ENCODE peak calls at places on chromosomes 5 and 9, in seven cellular contexts. One of them, this sample, is unnamed.

GRCh38 chr5:180140627-180141006 is 68.4 kb downstream of the RASGEF1C start:
- DNase-seq in brain microvascular endothelial cell: no peak
- DNase-seq in A673: no peak
- DNase-seq in mesenchymal stem cell: no peak
- DNase-seq in AG04450: no peak
- DNase-seq in GM23338: no peak
- DNase-seq in CD8-positive, alpha-beta T cell: no peak
- DNase-seq in this sample: no peak

GRCh38 chr5:150078802-150079654 is 7.3 kb downstream of the CSF1R start:
- DNase-seq in brain microvascular endothelial cell: no peak
- DNase-seq in A673: no peak
- DNase-seq in mesenchymal stem cell: no peak
- DNase-seq in AG04450: no peak
- DNase-seq in GM23338: no peak
- DNase-seq in CD8-positive, alpha-beta T cell: no peak
- DNase-seq in this sample: no peak

GRCh38 chr5:132363431-132364112 is 5.9 kb upstream of the SLC22A5 start:
- DNase-seq in brain microvascular endothelial cell: peak
- DNase-seq in A673: peak
- DNase-seq in mesenchymal stem cell: peak
- DNase-seq in AG04450: peak
- DNase-seq in GM23338: no peak
- DNase-seq in CD8-positive, alpha-beta T cell: no peak
- DNase-seq in this sample: peak

GRCh38 chr9:131394464-131395026 is 659 bp downstream of the PRRC2B start:
- DNase-seq in brain microvascular endothelial cell: no peak
- DNase-seq in A673: peak
- DNase-seq in mesenchymal stem cell: peak
- DNase-seq in AG04450: no peak
- DNase-seq in GM23338: peak
- DNase-seq in CD8-positive, alpha-beta T cell: no peak
- DNase-seq in this sample: peak

GRCh38 chr5:170863646-170864045 is 1.8 kb downstream of the RANBP17 start:
- DNase-seq in brain microvascular endothelial cell: peak
- DNase-seq in A673: no peak
- DNase-seq in mesenchymal stem cell: peak
- DNase-seq in AG04450: peak
- DNase-seq in GM23338: no peak
- DNase-seq in CD8-positive, alpha-beta T cell: no peak
- DNase-seq in this sample: peak

GRCh38 chr5:10123254-10123989 is 126.3 kb downstream of the ATPSCKMT start:
- DNase-seq in brain microvascular endothelial cell: no peak
- DNase-seq in A673: no peak
- DNase-seq in mesenchymal stem cell: no peak
- DNase-seq in AG04450: no peak
- DNase-seq in GM23338: no peak
- DNase-seq in CD8-positive, alpha-beta T cell: no peak
- DNase-seq in this sample: no peak

GRCh38 chr9:121984726-121985402 is 108.2 kb downstream of the TTLL11 start:
- DNase-seq in brain microvascular endothelial cell: peak
- DNase-seq in A673: no peak
- DNase-seq in mesenchymal stem cell: peak
- DNase-seq in AG04450: peak
- DNase-seq in GM23338: no peak
- DNase-seq in CD8-positive, alpha-beta T cell: no peak
- DNase-seq in this sample: peak

GRCh38 chr9:74025402-74025894 is 471.7 kb upstream of the RORB start:
- DNase-seq in brain microvascular endothelial cell: no peak
- DNase-seq in A673: no peak
- DNase-seq in mesenchymal stem cell: peak
- DNase-seq in AG04450: no peak
- DNase-seq in GM23338: no peak
- DNase-seq in CD8-positive, alpha-beta T cell: no peak
- DNase-seq in this sample: peak

GRCh38 chr9:21334969-21335632 is at the start of gene KLHL9:
- DNase-seq in brain microvascular endothelial cell: peak
- DNase-seq in A673: peak
- DNase-seq in mesenchymal stem cell: peak
- DNase-seq in AG04450: peak
- DNase-seq in GM23338: peak
- DNase-seq in CD8-positive, alpha-beta T cell: peak
- DNase-seq in this sample: peak

GRCh38 chr5:159441441-159441840 is 111.2 kb upstream of the IL12B start:
- DNase-seq in brain microvascular endothelial cell: no peak
- DNase-seq in A673: no peak
- DNase-seq in mesenchymal stem cell: no peak
- DNase-seq in AG04450: no peak
- DNase-seq in GM23338: peak
- DNase-seq in CD8-positive, alpha-beta T cell: no peak
- DNase-seq in this sample: no peak

GRCh38 chr9:98709968-98710965 is 1.5 kb upstream of the GABBR2 start:
- DNase-seq in brain microvascular endothelial cell: peak
- DNase-seq in A673: peak
- DNase-seq in mesenchymal stem cell: peak
- DNase-seq in AG04450: peak
- DNase-seq in GM23338: peak
- DNase-seq in CD8-positive, alpha-beta T cell: no peak
- DNase-seq in this sample: peak

GRCh38 chr5:1505506-1506241 is 18.1 kb downstream of the LPCAT1 start:
- DNase-seq in brain microvascular endothelial cell: no peak
- DNase-seq in A673: no peak
- DNase-seq in mesenchymal stem cell: no peak
- DNase-seq in AG04450: no peak
- DNase-seq in GM23338: peak
- DNase-seq in CD8-positive, alpha-beta T cell: no peak
- DNase-seq in this sample: no peak

GRCh38 chr9:37026936-37027581 is 7.0 kb downstream of the PAX5 start:
- DNase-seq in brain microvascular endothelial cell: no peak
- DNase-seq in A673: peak
- DNase-seq in mesenchymal stem cell: no peak
- DNase-seq in AG04450: no peak
- DNase-seq in GM23338: peak
- DNase-seq in CD8-positive, alpha-beta T cell: no peak
- DNase-seq in this sample: no peak
- H3K4me3 ChIP-seq in brain microvascular endothelial cell: no peak
- H3K4me3 ChIP-seq in A673: peak
- H3K4me3 ChIP-seq in mesenchymal stem cell: peak
- H3K4me3 ChIP-seq in AG04450: no peak
- H3K4me3 ChIP-seq in GM23338: peak
- H3K4me3 ChIP-seq in CD8-positive, alpha-beta T cell: peak
- H3K4me3 ChIP-seq in this sample: no peak

GRCh38 chr5:163508753-163509152 is 3.3 kb downstream of the MAT2B start:
- DNase-seq in brain microvascular endothelial cell: no peak
- DNase-seq in A673: no peak
- DNase-seq in mesenchymal stem cell: no peak
- DNase-seq in AG04450: no peak
- DNase-seq in GM23338: no peak
- DNase-seq in CD8-positive, alpha-beta T cell: no peak
- DNase-seq in this sample: no peak
- H3K4me3 ChIP-seq in brain microvascular endothelial cell: no peak
- H3K4me3 ChIP-seq in A673: peak
- H3K4me3 ChIP-seq in mesenchymal stem cell: no peak
- H3K4me3 ChIP-seq in AG04450: peak
- H3K4me3 ChIP-seq in GM23338: peak
- H3K4me3 ChIP-seq in CD8-positive, alpha-beta T cell: peak
- H3K4me3 ChIP-seq in this sample: peak

DNA sequence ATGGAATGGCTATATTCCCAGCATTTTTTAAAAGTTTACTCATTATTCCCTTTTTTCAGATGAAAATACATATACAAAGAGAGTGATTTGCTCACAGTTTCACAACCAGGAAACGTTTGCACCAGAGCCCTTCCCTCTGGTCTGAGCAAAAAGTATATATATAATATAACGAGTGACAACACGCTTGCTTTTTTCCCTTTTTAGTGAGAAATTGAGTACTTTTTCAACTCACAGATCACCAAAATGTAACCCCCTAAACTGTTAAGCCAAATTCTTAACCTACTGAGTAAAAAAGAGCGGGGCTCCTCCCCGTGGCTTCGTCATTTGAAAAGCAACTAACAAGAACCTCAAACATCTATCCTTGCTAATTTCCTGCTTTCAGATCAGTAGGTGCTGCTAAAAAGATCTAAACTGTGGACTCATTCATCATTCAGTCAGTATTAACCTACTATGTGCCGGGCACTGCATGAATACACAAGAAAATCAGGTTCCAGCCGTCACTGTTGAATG is 955 bp upstream of the PTBP3 start:
- DNase-seq in brain microvascular endothelial cell: no peak
- DNase-seq in A673: no peak
- DNase-seq in mesenchymal stem cell: peak
- DNase-seq in AG04450: no peak
- DNase-seq in GM23338: peak
- DNase-seq in CD8-positive, alpha-beta T cell: peak
- DNase-seq in this sample: peak
- H3K4me3 ChIP-seq in brain microvascular endothelial cell: peak
- H3K4me3 ChIP-seq in A673: peak
- H3K4me3 ChIP-seq in mesenchymal stem cell: no peak
- H3K4me3 ChIP-seq in AG04450: peak
- H3K4me3 ChIP-seq in GM23338: peak
- H3K4me3 ChIP-seq in CD8-positive, alpha-beta T cell: peak
- H3K4me3 ChIP-seq in this sample: peak

GRCh38 chr5:116415182-116415581 is 159.4 kb downstream of the SEMA6A start:
- DNase-seq in brain microvascular endothelial cell: no peak
- DNase-seq in A673: no peak
- DNase-seq in mesenchymal stem cell: no peak
- DNase-seq in AG04450: no peak
- DNase-seq in GM23338: no peak
- DNase-seq in CD8-positive, alpha-beta T cell: no peak
- DNase-seq in this sample: no peak

GRCh38 chr5:116419258-116419657 is 155.4 kb downstream of the SEMA6A start:
- DNase-seq in brain microvascular endothelial cell: no peak
- DNase-seq in A673: no peak
- DNase-seq in mesenchymal stem cell: no peak
- DNase-seq in AG04450: no peak
- DNase-seq in GM23338: no peak
- DNase-seq in CD8-positive, alpha-beta T cell: no peak
- DNase-seq in this sample: no peak

GRCh38 chr5:116418774-116419173 is 155.8 kb downstream of the SEMA6A start:
- DNase-seq in brain microvascular endothelial cell: no peak
- DNase-seq in A673: no peak
- DNase-seq in mesenchymal stem cell: no peak
- DNase-seq in AG04450: no peak
- DNase-seq in GM23338: no peak
- DNase-seq in CD8-positive, alpha-beta T cell: no peak
- DNase-seq in this sample: no peak

GRCh38 chr5:116418016-116418415 is 156.6 kb downstream of the SEMA6A start:
- DNase-seq in brain microvascular endothelial cell: no peak
- DNase-seq in A673: no peak
- DNase-seq in mesenchymal stem cell: no peak
- DNase-seq in AG04450: no peak
- DNase-seq in GM23338: no peak
- DNase-seq in CD8-positive, alpha-beta T cell: no peak
- DNase-seq in this sample: no peak

DNA sequence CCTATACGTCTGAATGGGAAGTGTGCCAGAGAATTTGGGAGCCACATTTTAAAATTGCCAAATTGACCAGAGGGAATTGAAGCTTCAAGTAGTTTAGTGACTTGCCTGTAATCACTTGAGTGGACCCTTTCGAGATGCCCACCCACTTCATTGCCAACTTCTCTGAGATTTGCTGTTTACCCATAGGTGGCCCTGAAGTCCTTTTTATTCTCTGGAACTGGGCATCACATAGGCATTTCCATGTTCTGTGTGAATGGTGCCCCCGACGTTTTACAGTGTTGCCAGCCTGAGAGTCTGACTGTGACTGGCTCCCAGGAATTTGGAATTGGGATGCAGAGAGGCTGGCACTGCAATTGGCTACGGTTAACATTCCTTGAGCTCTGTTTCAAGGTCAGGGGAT is 158.6 kb downstream of the SEMA6A start:
- DNase-seq in brain microvascular endothelial cell: no peak
- DNase-seq in A673: no peak
- DNase-seq in mesenchymal stem cell: no peak
- DNase-seq in AG04450: no peak
- DNase-seq in GM23338: no peak
- DNase-seq in CD8-positive, alpha-beta T cell: no peak
- DNase-seq in this sample: no peak
- H3K4me3 ChIP-seq in brain microvascular endothelial cell: no peak
- H3K4me3 ChIP-seq in A673: no peak
- H3K4me3 ChIP-seq in mesenchymal stem cell: no peak
- H3K4me3 ChIP-seq in AG04450: no peak
- H3K4me3 ChIP-seq in GM23338: no peak
- H3K4me3 ChIP-seq in CD8-positive, alpha-beta T cell: no peak
- H3K4me3 ChIP-seq in this sample: no peak

DNA sequence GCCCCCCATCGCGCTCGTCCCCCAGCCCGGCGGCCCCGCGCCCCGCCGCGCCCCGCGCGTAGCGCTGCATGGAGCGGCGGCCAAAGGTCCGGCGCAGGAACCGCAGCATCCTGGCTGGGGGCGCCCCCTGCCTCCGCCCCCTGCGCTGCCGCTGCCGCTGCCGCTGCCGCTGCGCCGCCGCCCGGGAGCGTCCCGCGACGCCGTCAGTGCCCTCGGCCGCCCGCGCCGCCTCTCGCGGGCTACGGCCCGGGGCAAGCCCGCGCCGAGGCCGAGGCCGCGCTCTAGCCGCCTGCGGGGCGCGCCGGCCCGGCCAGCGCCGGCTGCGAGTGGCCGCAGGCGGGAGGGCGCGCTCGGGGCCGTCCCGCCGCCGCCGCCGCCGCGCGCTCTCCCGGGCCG is 523 bp downstream of the EPB41L4B start:
- DNase-seq in brain microvascular endothelial cell: no peak
- DNase-seq in A673: no peak
- DNase-seq in mesenchymal stem cell: no peak
- DNase-seq in AG04450: no peak
- DNase-seq in GM23338: peak
- DNase-seq in CD8-positive, alpha-beta T cell: no peak
- DNase-seq in this sample: no peak
- H3K4me3 ChIP-seq in brain microvascular endothelial cell: no peak
- H3K4me3 ChIP-seq in A673: no peak
- H3K4me3 ChIP-seq in mesenchymal stem cell: peak
- H3K4me3 ChIP-seq in AG04450: peak
- H3K4me3 ChIP-seq in GM23338: no peak
- H3K4me3 ChIP-seq in CD8-positive, alpha-beta T cell: no peak
- H3K4me3 ChIP-seq in this sample: peak

DNA sequence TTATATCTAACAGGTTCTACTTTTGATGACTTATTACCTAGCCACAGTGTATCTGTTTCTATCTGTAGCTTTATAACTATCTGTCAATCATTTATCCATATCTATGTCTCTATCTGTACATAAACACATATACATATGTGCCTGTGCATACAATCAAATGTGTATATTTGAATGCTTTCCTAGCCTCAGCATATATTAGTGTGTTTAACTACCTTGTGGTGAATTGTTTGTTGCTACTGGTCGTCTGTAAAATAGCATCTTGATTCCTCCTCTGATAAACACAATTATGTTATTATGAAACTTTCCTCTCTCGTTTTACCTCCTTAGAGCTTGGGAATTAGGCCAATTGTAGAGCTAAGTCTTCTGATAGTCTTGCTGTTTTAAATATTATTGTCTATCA is 44.4 kb downstream of the PARP8 start:
- DNase-seq in brain microvascular endothelial cell: no peak
- DNase-seq in A673: no peak
- DNase-seq in mesenchymal stem cell: no peak
- DNase-seq in AG04450: no peak
- DNase-seq in GM23338: no peak
- DNase-seq in CD8-positive, alpha-beta T cell: no peak
- DNase-seq in this sample: no peak
- H3K4me3 ChIP-seq in brain microvascular endothelial cell: no peak
- H3K4me3 ChIP-seq in A673: no peak
- H3K4me3 ChIP-seq in mesenchymal stem cell: no peak
- H3K4me3 ChIP-seq in AG04450: no peak
- H3K4me3 ChIP-seq in GM23338: no peak
- H3K4me3 ChIP-seq in CD8-positive, alpha-beta T cell: peak
- H3K4me3 ChIP-seq in this sample: no peak